ENCODE peak calls at places on chromosomes 11 and 22, in five cellular contexts. W is adipocyte, H is dorsolateral prefrontal cortex, R is NCI-H226, L is naive B cell. B is an unnamed sample.

GRCh38 chr11:77130763-77131513 is 2.9 kb downstream of the MYO7A start:
- DNase-seq in W (peak; percentile 23), H (no peak), R (peak; percentile 33), L (no peak), B (no peak)

GRCh38 chr11:102560555-102561011 is 30.0 kb upstream of the MMP7 start:
- DNase-seq in W (peak; percentile 87), H (no peak), R (peak; percentile 42), L (peak; percentile 55), B (no peak)

GRCh38 chr11:128964463-128964930 is 21.8 kb upstream of the TP53AIP1 start:
- DNase-seq in W (no peak), H (no peak), R (no peak), L (no peak), B (no peak)

GRCh38 chr11:59680287-59681154 is 11.7 kb upstream of the PATL1 start:
- DNase-seq in W (peak; percentile 90), H (no peak), R (peak; percentile 60), L (peak; percentile 60), B (peak; percentile 41)

GRCh38 chr11:19694796-19695345 is 17.8 kb upstream of the NAV2 start:
- DNase-seq in W (no peak), H (no peak), R (no peak), L (no peak), B (no peak)

GRCh38 chr11:1006762-1007161 is 29.8 kb downstream of the MUC6 start:
- DNase-seq in W (no peak), H (no peak), R (no peak), L (no peak), B (no peak)

GRCh38 chr11:129728571-129728970 is 87.1 kb upstream of the TMEM45B start:
- DNase-seq in W (no peak), H (no peak), R (no peak), L (no peak), B (no peak)

GRCh38 chr11:64754919-64755662 is 4.7 kb downstream of the PYGM start:
- DNase-seq in W (no peak), H (no peak), R (no peak), L (no peak), B (no peak)

GRCh38 chr11:9687736-9688494 is 24.0 kb downstream of the SWAP70 start:
- DNase-seq in W (peak; percentile 70), H (no peak), R (peak; percentile 34), L (no peak), B (no peak)

GRCh38 chr22:50731811-50732624 is 6.0 kb upstream of the ACR start:
- DNase-seq in W (peak; percentile 78), H (no peak), R (peak; percentile 2), L (no peak), B (no peak)

GRCh38 chr11:31361743-31362142 is 7.8 kb downstream of the DCDC1 start:
- DNase-seq in W (no peak), H (no peak), R (no peak), L (no peak), B (no peak)

GRCh38 chr22:20965888-20966855 is 883 bp upstream of the AIFM3 start:
- DNase-seq in W (no peak), H (no peak), R (no peak), L (no peak), B (no peak)

GRCh38 chr22:20957691-20958440 is 9.2 kb upstream of the AIFM3 start:
- DNase-seq in W (peak; percentile 42), H (no peak), R (no peak), L (no peak), B (peak; percentile 4)

GRCh38 chr11:67501854-67502253 is 3.3 kb downstream of the PITPNM1 start:
- DNase-seq in W (no peak), H (no peak), R (no peak), L (no peak), B (no peak)

GRCh38 chr11:70604630-70605520 is 206.5 kb downstream of the CTTN start:
- DNase-seq in W (no peak), H (no peak), R (no peak), L (no peak), B (no peak)

GRCh38 chr11:72410956-72411355 is 23.4 kb downstream of the CLPB start:
- DNase-seq in W (no peak), H (no peak), R (no peak), L (no peak), B (no peak)

GRCh38 chr11:90818196-90818735 is 595.4 kb upstream of the CHORDC1 start:
- DNase-seq in W (no peak), H (no peak), R (no peak), L (no peak), B (no peak)

GRCh38 chr22:36977401-36977861 is 41.8 kb downstream of the TST start:
- DNase-seq in W (peak; percentile 22), H (peak; percentile 35), R (no peak), L (peak; percentile 67), B (no peak)

GRCh38 chr11:46272816-46273427 is 4.5 kb upstream of the CREB3L1 start:
- DNase-seq in W (peak; percentile 74), H (no peak), R (peak; percentile 54), L (no peak), B (no peak)

GRCh38 chr11:122146475-122146874 is 30.5 kb upstream of the BLID start:
- DNase-seq in W (no peak), H (no peak), R (peak; percentile 69), L (no peak), B (no peak)

GRCh38 chr11:134481135-134481534 is 69.1 kb upstream of the B3GAT1 start:
- DNase-seq in W (no peak), H (no peak), R (no peak), L (no peak), B (no peak)

GRCh38 chr11:47980093-47980906 is at the start of gene PTPRJ:
- DNase-seq in W (peak; percentile 77), H (peak; percentile 52), R (peak; percentile 63), L (peak; percentile 56), B (no peak)

GRCh38 chr11:23406131-23406819 is 546.0 kb upstream of the CCDC179 start:
- DNase-seq in W (no peak), H (no peak), R (no peak), L (no peak), B (no peak)

GRCh38 chr11:36379653-36380052 is 83.6 kb downstream of the PRR5L start:
- DNase-seq in W (no peak), H (no peak), R (no peak), L (no peak), B (no peak)

B was measured in GF-D8.